ENCODE peak calls at places on chromosomes 1 and 21, in ten cellular contexts. X is stomach; S is psoas muscle; A is suprapubic skin; C is CD8-positive, alpha-beta T cell; G is mesothelial cell of epicardium; E is endodermal cell; O is CD4-positive, alpha-beta T cell; Z is tibial nerve; U is HCT116. T is an unnamed sample.

GRCh38 chr21:42295845-42296244 is 19.4 kb downstream of the TFF3 start:
- DNase-seq in X (no peak), S (no peak), A (no peak), C (no peak), G (no peak), E (no peak), O (no peak), Z (no peak), U (no peak), T (no peak)

GRCh38 chr1:44786138-44786840 is 1.7 kb downstream of the BEST4 start:
- DNase-seq in X (peak; percentile 77), S (peak; percentile 85), A (peak; percentile 83), C (no peak), G (peak; percentile 64), E (peak; percentile 95), O (peak; percentile 76), Z (no peak), U (peak; percentile 45), T (peak; percentile 85)

GRCh38 chr21:16195476-16195875 is 465.7 kb downstream of the USP25 start:
- DNase-seq in X (no peak), S (no peak), A (no peak), C (no peak), G (no peak), E (no peak), O (no peak), Z (no peak), U (no peak), T (no peak)

GRCh38 chr1:199287632-199288031 is 648.8 kb downstream of the PTPRC start:
- DNase-seq in X (no peak), S (no peak), A (no peak), C (no peak), G (no peak), E (no peak), O (no peak), Z (no peak), U (no peak), T (no peak)

GRCh38 chr1:199861020-199861795 is 166.3 kb upstream of the NR5A2 start:
- DNase-seq in X (no peak), S (no peak), A (no peak), C (no peak), G (no peak), E (no peak), O (no peak), Z (no peak), U (no peak), T (no peak)

GRCh38 chr1:19000065-19000464 is 43.6 kb upstream of the IFFO2 start:
- DNase-seq in X (no peak), S (no peak), A (no peak), C (no peak), G (no peak), E (no peak), O (no peak), Z (no peak), U (no peak), T (no peak)

GRCh38 chr1:10958614-10959013 is 53.8 kb upstream of the TARDBP start:
- DNase-seq in X (no peak), S (no peak), A (no peak), C (no peak), G (no peak), E (peak; percentile 96), O (no peak), Z (no peak), U (no peak), T (no peak)

GRCh38 chr1:55374801-55375616 is 159.8 kb upstream of the USP24 start:
- DNase-seq in X (no peak), S (peak; percentile 75), A (no peak), C (no peak), G (no peak), E (no peak), O (no peak), Z (peak; percentile 53), U (no peak), T (peak; percentile 40)

GRCh38 chr1:63918395-63918945 is 144.7 kb downstream of the ROR1 start:
- DNase-seq in X (no peak), S (no peak), A (no peak), C (no peak), G (no peak), E (no peak), O (no peak), Z (no peak), U (no peak), T (no peak)

GRCh38 chr21:46083271-46084040 is 14.5 kb upstream of the COL6A2 start:
- DNase-seq in X (no peak), S (peak; percentile 48), A (peak; percentile 73), C (no peak), G (no peak), E (peak; percentile 45), O (no peak), Z (no peak), U (no peak), T (peak; percentile 60)

GRCh38 chr1:3319874-3320245 is 134.6 kb upstream of the ARHGEF16 start:
- DNase-seq in X (peak; percentile 75), S (no peak), A (no peak), C (no peak), G (no peak), E (peak; percentile 89), O (no peak), Z (no peak), U (peak; percentile 85), T (no peak)

GRCh38 chr1:214213136-214213535 is 67.8 kb upstream of the SMYD2 start:
- DNase-seq in X (no peak), S (no peak), A (no peak), C (no peak), G (no peak), E (no peak), O (no peak), Z (no peak), U (no peak), T (no peak)

GRCh38 chr1:3477241-3478109 is 23.0 kb downstream of the ARHGEF16 start:
- DNase-seq in X (no peak), S (no peak), A (no peak), C (no peak), G (no peak), E (no peak), O (no peak), Z (no peak), U (no peak), T (no peak)

GRCh38 chr1:109787845-109788605 is 24.3 kb upstream of the EPS8L3 start:
- DNase-seq in X (peak; percentile 26), S (peak; percentile 42), A (peak; percentile 57), C (no peak), G (peak; percentile 18), E (peak; percentile 43), O (no peak), Z (no peak), U (no peak), T (no peak)

DNA sequence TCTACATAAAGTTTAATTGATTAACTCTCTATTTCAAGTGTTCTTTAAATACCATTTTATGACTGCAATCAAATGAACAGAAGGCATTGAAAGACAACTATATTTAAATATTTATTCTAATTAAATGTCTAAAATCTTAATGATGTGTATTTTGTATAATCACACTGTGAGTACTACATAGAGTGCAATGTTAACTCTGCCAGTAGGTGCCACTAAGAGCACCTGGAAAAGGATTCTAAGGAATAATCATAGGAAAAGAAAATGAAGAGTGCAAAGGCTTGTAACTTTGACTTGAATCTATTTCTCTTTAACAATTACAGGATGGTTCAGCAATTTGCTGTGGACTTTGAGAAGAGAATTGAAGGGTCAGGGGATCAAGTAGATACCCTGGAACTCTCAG is 200.4 kb downstream of the DNM3 start:
- DNase-seq in X (no peak), S (no peak), A (no peak), C (no peak), G (no peak), E (no peak), O (no peak), Z (no peak), U (peak; percentile 3), T (no peak)
- TF ChIP-seq CTCF in X (peak; percentile 23), S (peak; percentile 32), A (no peak), C (no peak), G (peak; percentile 20), E (peak; percentile 69), O (no peak), Z (peak; percentile 61), U (peak; percentile 45), T (no peak)

GRCh38 chr1:80064524-80064923 is 1058.0 kb upstream of the ADGRL4 start:
- DNase-seq in X (no peak), S (no peak), A (no peak), C (no peak), G (no peak), E (no peak), O (no peak), Z (no peak), U (no peak), T (no peak)
- TF ChIP-seq CTCF in X (no peak), S (no peak), A (no peak), C (no peak), G (no peak), E (no peak), O (no peak), Z (no peak), U (no peak), T (no peak)

GRCh38 chr1:29415156-29415830 is 179.0 kb downstream of the PTPRU start:
- DNase-seq in X (no peak), S (no peak), A (no peak), C (no peak), G (no peak), E (peak; percentile 81), O (no peak), Z (no peak), U (peak; percentile 54), T (no peak)
- TF ChIP-seq CTCF in X (no peak), S (no peak), A (no peak), C (no peak), G (no peak), E (peak; percentile 70), O (no peak), Z (no peak), U (peak; percentile 59), T (no peak)

GRCh38 chr1:38918568-38918967 is 23.1 kb downstream of the RHBDL2 start:
- DNase-seq in X (no peak), S (no peak), A (no peak), C (no peak), G (no peak), E (no peak), O (no peak), Z (no peak), U (no peak), T (no peak)
- TF ChIP-seq CTCF in X (no peak), S (no peak), A (no peak), C (no peak), G (no peak), E (no peak), O (no peak), Z (no peak), U (no peak), T (no peak)